ENCODE peak calls at places on chromosomes 4 and X, in four cellular contexts. K is left ventricle myocardium inferior, N is SK-N-SH, Z is breast epithelium. Q is an unnamed sample.

GRCh38 chr4:153643406-153644016 is 40.6 kb upstream of the TLR2 start:
- DNase-seq in K (no peak), N (peak), Z (no peak), Q (no peak)

GRCh38 chr4:8840006-8840793 is 31.4 kb downstream of the HMX1 start:
- DNase-seq in K (no peak), N (peak), Z (no peak), Q (no peak)

GRCh38 chrX:107483976-107484726 is 34.7 kb downstream of the FRMPD3 start:
- DNase-seq in K (peak), N (peak), Z (no peak), Q (no peak)

GRCh38 chrX:24506082-24506481 is 41.0 kb downstream of the PDK3 start:
- DNase-seq in K (no peak), N (no peak), Z (no peak), Q (no peak)

GRCh38 chr4:7771056-7771455 is 168.6 kb downstream of the AFAP1 start:
- DNase-seq in K (no peak), N (no peak), Z (no peak), Q (no peak)

GRCh38 chr4:54082168-54082567 is 17.8 kb upstream of the CHIC2 start:
- DNase-seq in K (no peak), N (no peak), Z (no peak), Q (no peak)

GRCh38 chrX:117834076-117834475 is 282.5 kb downstream of the KLHL13 start:
- DNase-seq in K (no peak), N (no peak), Z (no peak), Q (no peak)

GRCh38 chr4:165006457-165006856 is 25.3 kb upstream of the TRIM60 start:
- DNase-seq in K (no peak), N (no peak), Z (no peak), Q (no peak)

GRCh38 chrX:153474718-153475117 is 4.3 kb upstream of the HAUS7 start:
- DNase-seq in K (peak), N (no peak), Z (peak), Q (no peak)

GRCh38 chr4:101089168-101089567 is 258.2 kb downstream of the PPP3CA start:
- DNase-seq in K (no peak), N (peak), Z (no peak), Q (no peak)

GRCh38 chr4:76696109-76696508 is 201.8 kb downstream of the SOWAHB start:
- DNase-seq in K (no peak), N (no peak), Z (no peak), Q (no peak)

GRCh38 chr4:158161561-158162354 is 11.1 kb downstream of the GASK1B start:
- DNase-seq in K (no peak), N (no peak), Z (no peak), Q (no peak)

GRCh38 chr4:47120783-47121182 is 89.4 kb downstream of the GABRB1 start:
- DNase-seq in K (no peak), N (no peak), Z (no peak), Q (no peak)

GRCh38 chr4:138113819-138114415 is 128.2 kb downstream of the SLC7A11 start:
- DNase-seq in K (no peak), N (no peak), Z (no peak), Q (no peak)

GRCh38 chr4:8185930-8186329 is 13.2 kb upstream of the SH3TC1 start:
- DNase-seq in K (no peak), N (peak), Z (no peak), Q (no peak)

GRCh38 chr4:28677808-28678207 is 1817.2 kb downstream of the STIM2 start:
- DNase-seq in K (no peak), N (no peak), Z (no peak), Q (no peak)

GRCh38 chr4:73740353-73740778 is at the start of gene CXCL8:
- DNase-seq in K (peak), N (no peak), Z (peak), Q (no peak)

GRCh38 chrX:114611018-114611619 is 27.2 kb downstream of the HTR2C start:
- DNase-seq in K (no peak), N (peak), Z (no peak), Q (peak)

GRCh38 chr4:71333368-71333767 is 5.5 kb upstream of the SLC4A4 start:
- DNase-seq in K (no peak), N (no peak), Z (no peak), Q (no peak)

GRCh38 chr4:142840516-142841123 is 5.5 kb downstream of the INPP4B start:
- DNase-seq in K (no peak), N (peak), Z (no peak), Q (no peak)

GRCh38 chr4:2322227-2322626 is 60.3 kb upstream of the MXD4 start:
- DNase-seq in K (no peak), N (no peak), Z (peak), Q (no peak)

GRCh38 chrX:23904096-23904495 is 3.6 kb downstream of the APOO start:
- DNase-seq in K (no peak), N (no peak), Z (no peak), Q (no peak)

GRCh38 chr4:37990731-37991130 is 30.5 kb downstream of the PTTG2 start:
- DNase-seq in K (no peak), N (no peak), Z (no peak), Q (no peak)

GRCh38 chr4:169314906-169315305 is 44.1 kb upstream of the SH3RF1 start:
- DNase-seq in K (peak), N (peak), Z (peak), Q (no peak)

GRCh38 chr4:82746705-82747567 is 51.7 kb downstream of the SCD5 start:
- DNase-seq in K (no peak), N (no peak), Z (no peak), Q (no peak)

GRCh38 chrX:66728818-66729271 is 90.0 kb upstream of the EDA2R start:
- DNase-seq in K (peak), N (peak), Z (peak), Q (peak)

GRCh38 chrX:112341598-112341997 is 259.0 kb upstream of the TRPC5 start:
- DNase-seq in K (no peak), N (no peak), Z (no peak), Q (no peak)

GRCh38 chr4:81162752-81163458 is 52.1 kb downstream of the PRKG2 start:
- DNase-seq in K (no peak), N (no peak), Z (no peak), Q (no peak)

GRCh38 chr4:81164126-81164525 is 50.9 kb downstream of the PRKG2 start:
- DNase-seq in K (no peak), N (no peak), Z (no peak), Q (no peak)

GRCh38 chr4:81164623-81165416 is 50.2 kb downstream of the PRKG2 start:
- DNase-seq in K (no peak), N (no peak), Z (no peak), Q (no peak)

GRCh38 chr4:81166431-81166830 is 48.6 kb downstream of the PRKG2 start:
- DNase-seq in K (no peak), N (no peak), Z (no peak), Q (no peak)

GRCh38 chr4:81165853-81166430 is 49.1 kb downstream of the PRKG2 start:
- DNase-seq in K (no peak), N (no peak), Z (no peak), Q (no peak)
- H3K27ac ChIP-seq in K (no peak), N (no peak), Z (no peak), Q (no peak)

GRCh38 chrX:45771560-45772340 is 571.1 kb upstream of the DIPK2B start:
- DNase-seq in K (peak), N (no peak), Z (no peak), Q (no peak)
- H3K27ac ChIP-seq in K (peak), N (peak), Z (peak), Q (no peak)

GRCh38 chr4:102345795-102346100 is 466 bp upstream of the SLC39A8 start:
- DNase-seq in K (no peak), N (peak), Z (no peak), Q (no peak)
- H3K27ac ChIP-seq in K (peak), N (no peak), Z (peak), Q (no peak)

GRCh38 chrX:150547511-150548115 is 20.8 kb upstream of the MTM1 start:
- DNase-seq in K (peak), N (peak), Z (peak), Q (no peak)

GRCh38 chrX:150544835-150545790 is 23.3 kb upstream of the MTM1 start:
- DNase-seq in K (no peak), N (no peak), Z (no peak), Q (no peak)

GRCh38 chrX:150548684-150549083 is 19.7 kb upstream of the MTM1 start:
- DNase-seq in K (no peak), N (no peak), Z (no peak), Q (no peak)

GRCh38 chrX:150548251-150548650 is 20.2 kb upstream of the MTM1 start:
- DNase-seq in K (no peak), N (no peak), Z (no peak), Q (no peak)

GRCh38 chrX:150546711-150547153 is 21.7 kb upstream of the MTM1 start:
- DNase-seq in K (no peak), N (no peak), Z (no peak), Q (no peak)
- H3K27ac ChIP-seq in K (peak), N (no peak), Z (peak), Q (no peak)

DNA sequence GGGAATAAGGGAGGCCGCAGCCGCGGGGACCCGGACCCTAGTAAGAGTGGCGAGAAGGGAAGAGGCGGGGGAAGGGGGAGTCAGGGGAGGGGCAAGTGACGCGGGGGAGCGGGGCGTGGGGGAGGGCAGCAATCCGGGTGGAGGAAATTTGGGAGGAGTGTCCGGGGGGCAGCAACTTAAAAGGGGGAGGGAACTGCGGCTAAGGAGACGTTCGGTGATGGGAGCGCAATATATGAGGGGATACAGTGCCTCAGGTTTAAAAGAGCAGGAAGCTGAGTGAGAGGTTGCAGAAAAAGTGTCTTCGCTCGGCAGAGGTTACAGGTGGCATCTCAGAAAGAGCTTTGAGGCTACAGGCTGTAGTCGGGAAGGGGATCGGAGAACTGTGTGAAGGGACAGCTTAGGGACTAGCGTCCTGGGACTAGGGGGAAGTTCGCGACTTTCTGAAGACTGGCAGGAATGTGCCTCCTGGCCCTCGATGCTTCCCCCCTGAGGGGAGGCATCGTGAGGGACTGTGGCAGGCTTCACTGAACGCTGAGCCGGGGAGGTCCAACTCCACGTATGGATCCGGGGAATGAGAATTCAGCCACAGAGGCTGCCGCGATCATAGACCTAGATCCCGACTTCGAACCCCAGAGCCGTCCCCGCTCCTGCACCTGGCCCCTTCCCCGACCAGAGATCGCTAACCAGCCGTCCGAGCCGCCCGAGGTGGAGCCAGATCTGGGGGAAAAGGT is 485 bp downstream of the FOXO4 start:
- DNase-seq in K (no peak), N (peak), Z (no peak), Q (no peak)
- H3K27ac ChIP-seq in K (peak), N (no peak), Z (peak), Q (peak)

DNA sequence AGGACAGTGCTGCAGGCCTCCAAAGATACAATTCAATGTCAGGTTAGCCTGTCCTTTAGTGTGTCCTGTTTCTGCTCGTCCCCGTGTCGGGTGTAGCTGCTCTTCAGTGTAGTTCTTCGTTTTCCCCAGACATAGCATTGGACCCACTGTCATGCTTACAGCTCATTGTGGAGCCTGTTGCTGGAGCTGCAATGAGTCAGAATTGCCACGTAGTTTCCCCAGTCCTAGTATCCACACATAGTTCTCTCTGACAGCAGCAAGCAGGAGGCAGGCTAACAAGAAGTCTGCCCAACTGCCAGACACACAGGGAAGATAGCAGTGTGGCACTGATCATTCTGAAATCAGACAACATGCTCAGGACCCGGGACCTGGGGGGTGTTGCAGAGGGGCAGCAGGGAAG is 49.2 kb downstream of the MOSPD2 start:
- DNase-seq in K (no peak), N (no peak), Z (no peak), Q (no peak)
- H3K27ac ChIP-seq in K (no peak), N (no peak), Z (no peak), Q (no peak)

GRCh38 chr4:84681488-84682274 is 98.8 kb downstream of the CDS1 start:
- DNase-seq in K (no peak), N (no peak), Z (no peak), Q (no peak)
- H3K27ac ChIP-seq in K (peak), N (peak), Z (no peak), Q (no peak)